ENCODE peak calls at places on chromosome 3, in four cellular contexts. F, Z, A and J are unnamed samples.

GRCh38 chr3:44989636-44990373 is 13.8 kb downstream of the EXOSC7 start:
- DNase-seq in A (no peak), F (no peak), Z (no peak), J (no peak)

GRCh38 chr3:65233561-65233960 is 545.8 kb upstream of the ADAMTS9 start:
- DNase-seq in A (no peak), F (no peak), Z (no peak), J (no peak)

GRCh38 chr3:38627956-38628355 is 21.5 kb downstream of the SCN5A start:
- DNase-seq in Z (no peak), F (peak), A (peak), J (peak)

GRCh38 chr3:194686816-194687637 is 1.3 kb downstream of the FAM43A start:
- DNase-seq in F (no peak), Z (no peak), A (no peak), J (no peak)

GRCh38 chr3:197339841-197340520 is 41.6 kb upstream of the DLG1 start:
- DNase-seq in F (peak), Z (no peak), A (no peak), J (no peak)

GRCh38 chr3:188947401-188947982 is 224.3 kb upstream of the TPRG1 start:
- DNase-seq in A (peak), Z (no peak), F (no peak), J (peak)

GRCh38 chr3:57803647-57804081 is 47.6 kb downstream of the SLMAP start:
- DNase-seq in Z (no peak), F (no peak), A (no peak), J (no peak)

GRCh38 chr3:174425422-174425821 is 433.7 kb upstream of the NAALADL2 start:
- DNase-seq in F (no peak), A (no peak), Z (no peak), J (no peak)

GRCh38 chr3:11998091-11998490 is 6.1 kb upstream of the SYN2 start:
- DNase-seq in F (no peak), A (no peak), Z (no peak), J (no peak)

GRCh38 chr3:17995769-17996168 is 253.3 kb upstream of the TBC1D5 start:
- DNase-seq in F (no peak), Z (no peak), A (no peak), J (no peak)

GRCh38 chr3:10319804-10320203 is 1.1 kb downstream of the SEC13 start:
- DNase-seq in F (no peak), Z (no peak), A (no peak), J (no peak)

GRCh38 chr3:187207624-187208023 is 10.3 kb downstream of the RTP1 start:
- DNase-seq in Z (no peak), F (no peak), A (no peak), J (no peak)

GRCh38 chr3:186519021-186519658 is 25.0 kb downstream of the CRYGS start:
- DNase-seq in F (no peak), Z (peak), A (no peak), J (no peak)

GRCh38 chr3:34382859-34383258 is 584.4 kb downstream of the PDCD6IP start:
- DNase-seq in F (no peak), Z (no peak), A (no peak), J (no peak)

GRCh38 chr3:73808862-73809509 is 184.2 kb upstream of the PDZRN3 start:
- DNase-seq in F (no peak), Z (no peak), A (no peak), J (no peak)

GRCh38 chr3:13192471-13193213 is 119.4 kb upstream of the IQSEC1 start:
- DNase-seq in F (peak), A (peak), Z (no peak), J (peak)

GRCh38 chr3:37971467-37971866 is 19.1 kb upstream of the VILL start:
- DNase-seq in Z (no peak), A (no peak), F (no peak), J (no peak)

GRCh38 chr3:112610121-112610520 is 30.8 kb downstream of the CCDC80 start:
- DNase-seq in F (no peak), A (no peak), Z (no peak), J (no peak)

GRCh38 chr3:65521032-65521431 is 517.7 kb downstream of the MAGI1 start:
- DNase-seq in A (no peak), F (no peak), Z (no peak), J (no peak)

GRCh38 chr3:59286791-59287531 is 237.1 kb upstream of the CFAP20DC start:
- DNase-seq in F (no peak), A (no peak), Z (no peak), J (no peak)

GRCh38 chr3:171185359-171185758 is 158.8 kb upstream of the SLC2A2 start:
- DNase-seq in Z (no peak), A (no peak), F (no peak), J (no peak)

GRCh38 chr3:62084558-62084957 is 288.8 kb downstream of the FEZF2 start:
- DNase-seq in F (no peak), A (no peak), Z (no peak), J (no peak)

GRCh38 chr3:38121832-38122461 is 15.0 kb downstream of the ACAA1 start:
- DNase-seq in F (no peak), A (no peak), Z (no peak), J (no peak)

GRCh38 chr3:48426401-48426909 is 3.4 kb downstream of the PLXNB1 start:
- DNase-seq in F (no peak), Z (no peak), A (no peak), J (no peak)

GRCh38 chr3:133209871-133210550 is 171.8 kb downstream of the TMEM108 start:
- DNase-seq in Z (peak), A (no peak), F (no peak), J (no peak)

GRCh38 chr3:161343986-161344385 is 27.3 kb downstream of the SPTSSB start:
- DNase-seq in F (no peak), A (no peak), Z (no peak), J (no peak)

GRCh38 chr3:16357698-16358097 is 92.7 kb downstream of the OXNAD1 start:
- DNase-seq in F (no peak), A (no peak), Z (no peak), J (no peak)

GRCh38 chr3:52429779-52430415 is 15.0 kb downstream of the SEMA3G start:
- DNase-seq in F (peak), Z (no peak), A (no peak), J (no peak)

GRCh38 chr3:49681543-49681942 is 7.4 kb downstream of the APEH start:
- DNase-seq in A (no peak), Z (no peak), F (no peak), J (no peak)

GRCh38 chr3:100007313-100007712 is 107.0 kb downstream of the FILIP1L start:
- DNase-seq in F (no peak), Z (no peak), A (no peak), J (no peak)

GRCh38 chr3:100008081-100008698 is 106.1 kb downstream of the FILIP1L start:
- DNase-seq in A (no peak), F (no peak), Z (no peak), J (no peak)

GRCh38 chr3:100004931-100005330 is 109.4 kb downstream of the FILIP1L start:
- DNase-seq in Z (no peak), F (no peak), A (no peak), J (no peak)

GRCh38 chr3:100005670-100006393 is 108.5 kb downstream of the FILIP1L start:
- DNase-seq in Z (no peak), F (no peak), A (no peak), J (no peak)

DNA sequence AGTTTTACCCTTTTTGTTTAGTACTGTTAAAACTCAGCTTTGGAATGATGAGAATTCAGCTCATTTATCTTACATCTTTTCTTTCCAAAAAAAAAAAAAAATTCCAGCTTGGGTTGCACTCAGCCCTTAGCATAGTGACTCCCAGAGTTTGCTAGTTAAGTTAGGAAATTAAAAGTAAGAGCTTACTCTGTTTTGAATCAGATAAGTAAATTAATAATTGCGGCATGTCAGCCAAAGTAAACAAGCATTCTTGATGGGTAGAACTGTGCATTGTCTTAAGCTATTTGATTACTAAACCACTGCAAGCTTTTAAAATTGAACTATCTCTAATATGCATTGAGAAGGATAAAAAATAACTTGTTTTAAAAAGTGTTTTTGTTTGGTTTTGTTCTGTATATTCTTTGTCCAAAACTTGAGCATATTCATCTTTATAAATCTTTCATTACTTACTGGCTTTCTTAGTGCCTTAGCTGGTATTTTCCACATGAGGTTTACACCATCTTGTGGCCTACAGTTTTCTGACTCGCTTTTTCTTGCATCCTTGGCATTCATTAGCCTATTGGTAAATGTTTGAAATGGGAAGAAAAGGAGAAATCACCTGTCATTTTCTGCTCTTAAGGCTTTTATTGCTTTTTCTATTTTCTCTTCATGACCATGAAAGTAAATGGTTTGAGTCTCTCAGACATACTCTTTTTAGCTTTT is 107.6 kb downstream of the FILIP1L start:
- DNase-seq in Z (no peak), F (peak), A (no peak), J (no peak)
- TF ChIP-seq TCF7 in Z (no peak), F (no peak), A (no peak), J (no peak)

GRCh38 chr3:120157681-120158080 is 63.4 kb upstream of the GSK3B start:
- DNase-seq in F (no peak), A (no peak), Z (no peak), J (no peak)

GRCh38 chr3:120151796-120152195 is 57.5 kb upstream of the GSK3B start:
- DNase-seq in F (no peak), Z (no peak), A (no peak), J (no peak)

GRCh38 chr3:120157113-120157512 is 62.9 kb upstream of the GSK3B start:
- DNase-seq in F (no peak), A (no peak), Z (no peak), J (no peak)

GRCh38 chr3:120155108-120155507 is 60.9 kb upstream of the GSK3B start:
- DNase-seq in Z (no peak), A (no peak), F (no peak), J (no peak)

DNA sequence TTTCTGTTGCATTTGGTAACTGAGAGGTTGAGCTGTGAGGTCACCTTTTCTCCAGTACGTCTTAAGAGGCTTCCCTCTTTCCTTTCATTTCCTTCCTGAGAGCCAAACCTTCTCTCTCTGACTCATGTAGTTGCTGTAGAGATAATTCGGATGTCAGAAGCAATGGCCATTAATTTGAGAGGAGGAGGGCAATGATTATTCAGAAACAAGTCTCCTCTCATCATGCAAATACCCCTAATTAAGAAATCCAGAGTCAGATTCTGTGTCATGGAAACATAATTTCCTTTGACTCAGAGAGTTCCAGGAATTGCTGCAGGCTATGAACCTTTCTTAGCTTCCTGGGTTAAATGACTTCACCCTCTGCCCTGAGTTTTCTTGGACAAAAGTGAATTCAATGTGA is 59.0 kb upstream of the GSK3B start:
- DNase-seq in A (no peak), F (no peak), Z (no peak), J (no peak)
- TF ChIP-seq TCF7 in A (no peak), F (no peak), Z (no peak), J (no peak)

DNA sequence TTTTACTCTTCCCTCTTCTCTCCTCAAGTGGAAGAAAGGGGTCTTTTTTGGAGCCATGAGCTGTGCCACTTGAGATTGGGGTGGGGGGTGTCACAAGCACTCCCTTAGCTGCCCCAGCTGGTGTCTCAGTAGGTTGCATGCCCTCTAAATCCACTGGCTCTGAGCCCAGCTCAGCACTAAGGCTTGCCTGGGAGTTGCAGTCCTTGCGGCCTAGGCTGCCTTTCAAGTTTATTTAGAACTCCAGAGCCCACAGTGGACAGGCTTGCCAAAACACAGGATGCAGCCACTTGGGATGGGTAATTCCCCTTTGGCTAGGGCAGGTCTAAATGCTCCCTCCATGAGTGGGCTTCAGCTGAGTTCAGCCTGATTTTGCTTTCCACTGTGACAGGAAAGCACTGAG is 24.7 kb downstream of the C3orf20 start:
- DNase-seq in F (no peak), A (no peak), Z (no peak), J (no peak)
- TF ChIP-seq TCF7 in F (no peak), A (no peak), Z (no peak), J (no peak)

GRCh38 chr3:131216340-131216739 is 165.2 kb upstream of the NUDT16 start:
- DNase-seq in F (no peak), Z (no peak), A (no peak), J (no peak)

GRCh38 chr3:131218196-131218595 is 163.4 kb upstream of the NUDT16 start:
- DNase-seq in Z (no peak), F (no peak), A (no peak), J (no peak)

GRCh38 chr3:131221731-131222130 is 159.8 kb upstream of the NUDT16 start:
- DNase-seq in Z (no peak), F (no peak), A (no peak), J (no peak)

GRCh38 chr3:131216801-131217200 is 164.8 kb upstream of the NUDT16 start:
- DNase-seq in F (peak), A (peak), Z (no peak), J (no peak)

GRCh38 chr3:131217296-131217741 is 164.3 kb upstream of the NUDT16 start:
- DNase-seq in Z (no peak), F (no peak), A (peak), J (no peak)
- TF ChIP-seq TCF7 in Z (no peak), F (no peak), A (no peak), J (no peak)

GRCh38 chr3:7710284-7710683 is 791.3 kb upstream of the LMCD1 start:
- DNase-seq in Z (no peak), A (no peak), F (no peak), J (no peak)

GRCh38 chr3:7709383-7710082 is 792.1 kb upstream of the LMCD1 start:
- DNase-seq in A (no peak), F (no peak), Z (no peak), J (no peak)

GRCh38 chr3:7713724-7714123 is 787.9 kb upstream of the LMCD1 start:
- DNase-seq in F (no peak), A (no peak), Z (no peak), J (no peak)
- TF ChIP-seq TCF7 in F (no peak), A (no peak), Z (no peak), J (no peak)

GRCh38 chr3:40387895-40388254 is 891 bp downstream of the ENTPD3 start:
- DNase-seq in A (no peak), Z (no peak), F (no peak), J (no peak)
- TF ChIP-seq TCF7 in A (no peak), Z (no peak), F (no peak), J (no peak)

GRCh38 chr3:97950360-97950759 is 21.9 kb downstream of the RIOX2 start:
- DNase-seq in Z (no peak), A (no peak), F (no peak), J (no peak)

GRCh38 chr3:97954193-97954827 is 17.9 kb downstream of the RIOX2 start:
- DNase-seq in F (no peak), A (no peak), Z (no peak), J (no peak)

GRCh38 chr3:97952872-97953271 is 19.4 kb downstream of the RIOX2 start:
- DNase-seq in F (no peak), Z (no peak), A (no peak), J (no peak)

GRCh38 chr3:97949743-97950142 is 22.5 kb downstream of the RIOX2 start:
- DNase-seq in Z (no peak), A (no peak), F (no peak), J (no peak)

DNA sequence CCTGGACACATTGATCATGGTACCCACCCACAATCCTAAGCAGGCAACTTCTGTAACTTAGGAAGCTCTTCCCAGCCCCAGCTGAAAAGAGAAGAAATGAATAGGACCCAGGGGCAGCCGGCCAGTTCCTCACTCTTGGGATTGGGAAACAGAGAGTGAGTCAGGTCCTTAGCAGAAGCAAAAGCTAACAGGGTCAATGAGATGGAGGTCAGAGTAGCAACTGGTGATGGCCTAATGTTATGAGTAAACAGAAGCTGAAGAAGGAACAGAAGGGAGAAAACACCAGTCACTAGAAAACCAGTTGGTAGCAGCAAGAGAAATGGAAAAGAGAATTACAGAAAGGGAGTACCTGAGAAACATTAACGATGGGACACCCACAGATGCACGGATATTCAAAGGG is 20.0 kb downstream of the RIOX2 start:
- DNase-seq in A (no peak), F (no peak), Z (no peak), J (no peak)
- TF ChIP-seq TCF7 in A (no peak), F (no peak), Z (no peak), J (no peak)

GRCh38 chr3:31704651-31705179 is 172.0 kb downstream of the STT3B start:
- DNase-seq in A (no peak), Z (no peak), F (no peak), J (no peak)
- TF ChIP-seq TCF7 in A (no peak), Z (no peak), F (no peak), J (no peak)